ENCODE peak calls at places on chromosomes 4 and X, in six cellular contexts. Y, I, H, C, V and L are unnamed samples.
A peak's percentile ranks its signal among the peaks of the same experiment; 100 is the strongest.

GRCh38 chr4:109186458-109186945 is 116.0 kb downstream of the COL25A1 start:
- DNase-seq in Y (no peak), I (no peak), H (no peak), C (peak; percentile 4), V (no peak), L (no peak)

GRCh38 chr4:66964467-66964866 is 580.8 kb downstream of the CENPC start:
- DNase-seq in Y (no peak), I (no peak), H (no peak), C (no peak), V (no peak), L (no peak)

GRCh38 chr4:87716350-87717041 is 66.4 kb downstream of the DMP1 start:
- DNase-seq in Y (no peak), I (peak; percentile 8), H (no peak), C (no peak), V (no peak), L (no peak)

GRCh38 chrX:3371163-3371562 is 24.7 kb upstream of the MXRA5 start:
- DNase-seq in Y (no peak), I (no peak), H (no peak), C (no peak), V (peak; percentile 36), L (no peak)

GRCh38 chr4:154526151-154526550 is 24.0 kb downstream of the PLRG1 start:
- DNase-seq in Y (no peak), I (no peak), H (no peak), C (no peak), V (no peak), L (no peak)

GRCh38 chrX:152575331-152575730 is 62.4 kb upstream of the GABRQ start:
- DNase-seq in Y (no peak), I (no peak), H (no peak), C (no peak), V (peak; percentile 47), L (no peak)

GRCh38 chr4:8854016-8854415 is 17.6 kb downstream of the HMX1 start:
- DNase-seq in Y (peak; percentile 52), I (no peak), H (no peak), C (no peak), V (no peak), L (no peak)

GRCh38 chr4:142331646-142332045 is 514.5 kb downstream of the INPP4B start:
- DNase-seq in Y (no peak), I (no peak), H (no peak), C (no peak), V (peak; percentile 35), L (no peak)

GRCh38 chr4:139501117-139501516 is 47.2 kb downstream of the RAB33B start:
- DNase-seq in Y (no peak), I (no peak), H (no peak), C (no peak), V (no peak), L (no peak)